ENCODE peak calls at places on chromosomes 12 and 14, in ten cellular contexts. M is A549, V is ovary, O is transverse colon, X is K562, L is tibial nerve, G is upper lobe of left lung, S is suprapubic skin, C is HepG2, W is H1. J is an unnamed sample.

GRCh38 chr12:89372584-89373370 is 20.5 kb upstream of the DUSP6 start:
- DNase-seq in M (no peak), V (no peak), O (no peak), X (no peak), L (no peak), G (peak), S (no peak), C (no peak), W (no peak), J (no peak)

GRCh38 chr12:86712425-86712843 is 456.2 kb upstream of the MGAT4C start:
- DNase-seq in M (peak), V (no peak), O (no peak), X (no peak), L (no peak), G (no peak), S (no peak), C (peak), W (no peak), J (no peak)

GRCh38 chr14:32607399-32607798 is 278.3 kb downstream of the AKAP6 start:
- DNase-seq in M (no peak), V (no peak), O (no peak), X (no peak), L (no peak), G (no peak), S (no peak), C (no peak), W (no peak), J (no peak)

GRCh38 chr12:105069936-105070702 is 14.1 kb downstream of the ALDH1L2 start:
- DNase-seq in M (no peak), V (no peak), O (no peak), X (no peak), L (no peak), G (no peak), S (no peak), C (no peak), W (no peak), J (no peak)

GRCh38 chr12:57989837-57990236 is 48.5 kb downstream of the ATP23 start:
- DNase-seq in M (no peak), V (no peak), O (no peak), X (no peak), L (no peak), G (no peak), S (no peak), C (no peak), W (no peak), J (no peak)

GRCh38 chr12:15472036-15472435 is 149.7 kb downstream of the PTPRO start:
- DNase-seq in M (no peak), V (no peak), O (no peak), X (no peak), L (no peak), G (peak), S (no peak), C (no peak), W (no peak), J (no peak)

GRCh38 chr12:99605-100004 is 33.0 kb downstream of the IQSEC3 start:
- DNase-seq in M (no peak), V (no peak), O (no peak), X (no peak), L (no peak), G (no peak), S (no peak), C (no peak), W (no peak), J (no peak)

GRCh38 chr12:11762723-11763326 is 113.4 kb downstream of the ETV6 start:
- DNase-seq in M (no peak), V (no peak), O (no peak), X (no peak), L (no peak), G (no peak), S (no peak), C (no peak), W (no peak), J (no peak)

GRCh38 chr14:93685121-93685520 is 103.2 kb downstream of the PRIMA1 start:
- DNase-seq in M (no peak), V (no peak), O (no peak), X (no peak), L (no peak), G (no peak), S (no peak), C (no peak), W (no peak), J (no peak)

GRCh38 chr14:95876769-95877490 is at the start of gene TUNAR:
- DNase-seq in M (no peak), V (no peak), O (no peak), X (no peak), L (no peak), G (no peak), S (no peak), C (no peak), W (peak), J (no peak)

GRCh38 chr14:47826809-47827208 is 151.4 kb upstream of the MDGA2 start:
- DNase-seq in M (no peak), V (no peak), O (no peak), X (no peak), L (no peak), G (no peak), S (no peak), C (no peak), W (no peak), J (no peak)

GRCh38 chr12:118332511-118332910 is 40.2 kb downstream of the TAOK3 start:
- DNase-seq in M (no peak), V (no peak), O (no peak), X (no peak), L (no peak), G (peak), S (no peak), C (no peak), W (no peak), J (no peak)

GRCh38 chr12:124321040-124321481 is 26.2 kb downstream of the RFLNA start:
- DNase-seq in M (peak), V (peak), O (peak), X (peak), L (peak), G (peak), S (no peak), C (peak), W (peak), J (peak)

GRCh38 chr12:12714276-12715001 is 2.7 kb upstream of the CDKN1B start:
- DNase-seq in M (no peak), V (peak), O (peak), X (no peak), L (no peak), G (peak), S (no peak), C (no peak), W (no peak), J (peak)

GRCh38 chr12:59070534-59070933 is 150.2 kb upstream of the LRIG3 start:
- DNase-seq in M (no peak), V (no peak), O (no peak), X (no peak), L (no peak), G (no peak), S (no peak), C (no peak), W (no peak), J (no peak)

GRCh38 chr12:75892779-75893408 is 138.7 kb downstream of the PHLDA1 start:
- DNase-seq in M (no peak), V (no peak), O (no peak), X (peak), L (no peak), G (no peak), S (no peak), C (no peak), W (no peak), J (no peak)

GRCh38 chr12:73383584-73384229 is 1111.5 kb downstream of the TRHDE start:
- DNase-seq in M (no peak), V (no peak), O (no peak), X (no peak), L (no peak), G (no peak), S (no peak), C (peak), W (no peak), J (no peak)

GRCh38 chr14:81818271-81818670 is 284.6 kb upstream of the SEL1L start:
- DNase-seq in M (no peak), V (no peak), O (no peak), X (no peak), L (no peak), G (no peak), S (no peak), C (no peak), W (no peak), J (no peak)

GRCh38 chr14:39731912-39732311 is 299.7 kb upstream of the FBXO33 start:
- DNase-seq in M (no peak), V (no peak), O (no peak), X (no peak), L (no peak), G (no peak), S (no peak), C (peak), W (no peak), J (no peak)

GRCh38 chr12:49070971-49071370 is 1.2 kb upstream of the RHEBL1 start:
- DNase-seq in M (no peak), V (no peak), O (no peak), X (no peak), L (no peak), G (no peak), S (no peak), C (no peak), W (no peak), J (no peak)

GRCh38 chr12:19064713-19065112 is 64.8 kb upstream of the PLEKHA5 start:
- DNase-seq in M (no peak), V (no peak), O (no peak), X (no peak), L (no peak), G (no peak), S (no peak), C (no peak), W (no peak), J (no peak)

GRCh38 chr14:65872536-65872935 is 460.0 kb downstream of the FUT8 start:
- DNase-seq in M (no peak), V (no peak), O (no peak), X (no peak), L (no peak), G (no peak), S (no peak), C (no peak), W (no peak), J (no peak)

GRCh38 chr14:55556929-55557623 is 22.9 kb upstream of the KTN1 start:
- DNase-seq in M (no peak), V (no peak), O (peak), X (no peak), L (no peak), G (peak), S (peak), C (peak), W (no peak), J (peak)

GRCh38 chr14:38469156-38469555 is 213.3 kb upstream of the CLEC14A start:
- DNase-seq in M (no peak), V (no peak), O (no peak), X (no peak), L (no peak), G (no peak), S (no peak), C (no peak), W (no peak), J (no peak)

GRCh38 chr12:6198556-6198955 is 1.6 kb upstream of the CD9 start:
- DNase-seq in M (no peak), V (no peak), O (no peak), X (no peak), L (no peak), G (no peak), S (no peak), C (no peak), W (no peak), J (no peak)

GRCh38 chr12:11846504-11846903 is 197.0 kb downstream of the ETV6 start:
- DNase-seq in M (no peak), V (no peak), O (no peak), X (no peak), L (no peak), G (no peak), S (no peak), C (no peak), W (no peak), J (no peak)

GRCh38 chr14:52547027-52547426 is 5.3 kb downstream of the TXNDC16 start:
- DNase-seq in M (no peak), V (no peak), O (no peak), X (no peak), L (no peak), G (no peak), S (no peak), C (no peak), W (no peak), J (no peak)
- TF ChIP-seq EP300 in M (no peak), V (no peak), O (no peak), X (no peak), L (no peak), G (no peak), S (no peak), C (no peak), W (no peak), J (no peak)

GRCh38 chr14:67673451-67673850 is 981 bp downstream of the VTI1B start:
- DNase-seq in M (no peak), V (no peak), O (no peak), X (no peak), L (no peak), G (no peak), S (no peak), C (no peak), W (no peak), J (no peak)

GRCh38 chr14:67675219-67675582 is 769 bp upstream of the VTI1B start:
- DNase-seq in M (no peak), V (no peak), O (no peak), X (no peak), L (no peak), G (no peak), S (no peak), C (no peak), W (no peak), J (no peak)

GRCh38 chr14:67680121-67680602 is 5.7 kb upstream of the VTI1B start:
- DNase-seq in M (no peak), V (no peak), O (no peak), X (peak), L (no peak), G (no peak), S (no peak), C (no peak), W (no peak), J (no peak)

GRCh38 chr14:67674139-67674479 is 323 bp downstream of the VTI1B start:
- DNase-seq in M (peak), V (peak), O (peak), X (peak), L (peak), G (peak), S (peak), C (peak), W (peak), J (peak)

DNA sequence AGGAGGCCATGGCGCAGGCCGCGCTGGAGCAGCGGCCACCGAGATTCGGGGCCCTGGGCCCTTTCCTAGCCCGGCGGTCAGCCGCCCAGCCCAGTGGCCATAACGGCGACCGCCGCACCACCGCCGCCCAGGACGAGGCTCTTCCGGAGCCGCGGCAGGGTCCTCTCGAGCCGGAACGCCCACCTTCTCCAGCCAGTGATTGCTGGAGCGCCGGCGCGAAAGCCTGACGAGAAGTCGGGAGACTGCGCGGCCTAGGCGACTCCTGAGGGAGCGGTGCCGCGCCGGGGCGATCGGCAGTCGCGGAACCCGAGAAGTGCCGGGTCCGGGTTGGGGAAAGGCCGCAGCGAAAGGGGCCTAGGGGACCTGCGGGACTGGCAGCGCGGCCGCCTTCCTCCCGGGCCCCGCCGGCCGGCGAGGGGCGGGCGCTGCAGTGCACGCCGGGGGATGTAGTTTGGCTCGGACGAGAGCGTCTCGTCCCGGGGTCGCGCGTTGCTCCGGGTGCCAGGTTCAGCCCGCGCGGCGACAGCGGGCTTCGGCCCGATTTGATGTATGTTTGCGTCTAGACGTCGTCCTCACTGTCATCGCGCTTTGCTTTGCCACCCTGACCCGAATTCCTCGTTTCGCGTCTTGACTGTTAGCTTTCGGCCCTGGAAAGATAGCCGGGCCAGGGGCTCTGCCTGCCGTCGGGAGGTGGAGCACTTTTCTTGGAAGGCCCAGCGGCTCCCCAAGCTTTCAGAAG is at the start of gene VTI1B:
- DNase-seq in M (peak), V (peak), O (peak), X (peak), L (peak), G (peak), S (peak), C (peak), W (peak), J (peak)
- TF ChIP-seq CTCF in M (peak), V (peak), O (no peak), X (peak), L (no peak), G (no peak), S (no peak), C (peak), W (no peak), J (no peak)

DNA sequence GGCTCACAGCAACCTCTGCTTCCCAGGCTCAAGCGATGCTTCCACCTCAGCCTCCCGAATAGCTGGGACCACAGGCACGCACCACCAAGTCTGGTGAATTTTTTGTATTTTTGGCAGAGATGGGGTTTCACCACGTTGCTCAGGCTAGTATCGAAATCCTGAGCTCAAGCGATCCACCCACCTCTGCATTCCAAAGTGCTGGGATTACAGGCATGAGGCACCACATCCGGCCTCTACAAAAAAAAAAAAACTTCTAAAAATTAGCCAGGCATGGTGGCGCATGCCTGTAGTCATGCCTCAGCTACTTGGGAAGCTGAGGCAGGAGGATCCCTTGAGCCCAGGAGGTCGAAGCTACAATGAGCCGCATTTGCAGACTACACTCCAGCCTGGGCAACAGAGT is 104.1 kb upstream of the HMGA2 start:
- DNase-seq in M (no peak), V (no peak), O (no peak), X (no peak), L (no peak), G (no peak), S (no peak), C (no peak), W (no peak), J (no peak)
- TF ChIP-seq EP300 in M (no peak), V (no peak), O (no peak), X (no peak), L (no peak), G (no peak), S (no peak), C (no peak), W (no peak), J (no peak)

DNA sequence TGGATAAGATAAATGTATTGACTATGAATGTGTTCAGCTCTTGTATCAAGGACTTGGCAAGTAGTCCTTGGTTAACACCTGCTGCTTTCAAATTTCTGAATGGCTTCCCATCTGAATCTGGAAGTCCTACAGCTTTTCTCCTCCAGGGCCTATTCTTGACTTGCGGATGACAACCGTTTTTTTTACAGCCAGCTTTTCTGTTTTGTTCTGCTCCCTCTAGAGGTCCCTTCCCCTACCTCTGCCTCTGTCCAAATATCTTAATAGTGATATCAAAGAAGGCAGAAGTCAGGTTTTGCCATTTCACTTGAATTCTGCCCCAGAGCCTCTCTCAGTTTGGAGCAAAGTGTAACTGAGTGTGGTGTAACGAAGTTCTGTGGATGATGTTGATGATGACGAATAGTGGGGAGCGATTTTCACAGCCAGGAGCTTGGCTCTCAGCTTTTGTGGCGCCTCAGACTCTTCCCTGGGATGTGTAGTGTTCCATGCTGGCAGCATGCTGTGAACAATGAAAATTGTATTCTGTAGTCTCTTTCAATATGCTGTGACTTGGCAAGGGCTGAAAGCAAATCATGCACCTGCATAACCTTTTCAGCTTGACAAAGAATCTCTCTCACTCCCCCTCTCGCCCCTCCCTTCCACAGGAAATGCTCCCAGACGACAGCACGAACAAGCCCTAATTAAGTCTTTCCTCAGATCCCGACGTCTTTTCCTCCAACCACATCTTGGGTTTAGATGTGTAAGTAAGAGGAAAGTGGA is 5.0 kb upstream of the SLC4A8 start:
- DNase-seq in M (peak), V (no peak), O (no peak), X (peak), L (no peak), G (no peak), S (no peak), C (no peak), W (no peak), J (no peak)
- TF ChIP-seq CTCF in M (no peak), V (no peak), O (no peak), X (peak), L (no peak), G (no peak), S (no peak), C (no peak), W (no peak), J (no peak)

GRCh38 chr14:87993485-87993809 is 465 bp upstream of the GALC start:
- DNase-seq in M (no peak), V (no peak), O (no peak), X (no peak), L (no peak), G (no peak), S (no peak), C (no peak), W (no peak), J (no peak)

GRCh38 chr14:87990687-87991086 is 2.3 kb downstream of the GALC start:
- DNase-seq in M (no peak), V (peak), O (no peak), X (no peak), L (no peak), G (peak), S (no peak), C (no peak), W (no peak), J (no peak)

GRCh38 chr14:87989613-87990299 is 3.2 kb downstream of the GALC start:
- DNase-seq in M (no peak), V (no peak), O (no peak), X (no peak), L (no peak), G (no peak), S (no peak), C (no peak), W (no peak), J (no peak)

GRCh38 chr14:87992720-87993484 is at the start of gene GALC:
- DNase-seq in M (peak), V (peak), O (peak), X (peak), L (peak), G (peak), S (peak), C (no peak), W (peak), J (peak)

GRCh38 chr14:87992349-87992719 is 648 bp downstream of the GALC start:
- DNase-seq in M (no peak), V (no peak), O (no peak), X (no peak), L (no peak), G (peak), S (no peak), C (no peak), W (no peak), J (no peak)
- TF ChIP-seq EP300 in M (no peak), V (no peak), O (no peak), X (no peak), L (no peak), G (no peak), S (no peak), C (no peak), W (no peak), J (no peak)

DNA sequence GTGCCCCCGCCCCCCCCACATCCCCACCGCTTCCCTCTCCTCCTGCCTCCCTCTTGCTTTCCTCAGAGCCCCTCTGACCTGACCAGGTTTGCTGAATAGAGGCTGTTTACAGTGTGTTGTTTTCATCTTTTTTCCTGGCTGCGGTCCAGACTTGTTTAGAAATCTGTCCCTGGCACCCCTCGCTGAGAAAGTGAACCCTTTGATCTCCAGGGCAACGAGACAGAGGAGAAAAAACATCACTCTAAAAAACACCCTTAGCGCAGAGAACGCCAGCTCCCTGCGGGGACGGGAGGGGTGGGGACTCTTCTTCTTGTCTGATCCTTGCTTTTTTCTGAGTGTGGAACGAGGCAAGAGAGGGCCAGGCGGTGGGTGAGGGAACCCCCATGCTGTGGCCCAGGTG is 22.4 kb downstream of the SDS start:
- DNase-seq in M (no peak), V (no peak), O (no peak), X (no peak), L (no peak), G (no peak), S (no peak), C (no peak), W (no peak), J (no peak)
- TF ChIP-seq CTCF in M (no peak), V (no peak), O (no peak), X (no peak), L (no peak), G (no peak), S (no peak), C (no peak), W (no peak), J (no peak)

GRCh38 chr12:63276537-63277365 is 125.8 kb upstream of the AVPR1A start:
- DNase-seq in M (no peak), V (no peak), O (no peak), X (peak), L (no peak), G (no peak), S (no peak), C (peak), W (peak), J (peak)
- TF ChIP-seq EP300 in M (no peak), V (no peak), O (no peak), X (no peak), L (no peak), G (no peak), S (no peak), C (no peak), W (no peak), J (no peak)

J was measured in stomach.